ENCODE peak calls at places on chromosomes 5 and 9, in eight cellular contexts. One of them, this sample, is unnamed. For H3K4me1, the result is how much of the 10 kb centered on the place peaks cover.

GRCh38 chr9:120579750-120580590 is at the start of gene CDK5RAP2:
- DNase-seq in CD8-positive, alpha-beta T cell: peak
- DNase-seq in psoas muscle: peak
- DNase-seq in pancreas: peak
- DNase-seq in cardiac muscle cell: peak
- DNase-seq in heart right ventricle: peak
- DNase-seq in SJSA1: peak
- DNase-seq in stomach: peak
- DNase-seq in this sample: peak

GRCh38 chr5:102958481-102959011 is 161.4 kb downstream of the GIN1 start:
- DNase-seq in heart right ventricle: no peak
- DNase-seq in CD8-positive, alpha-beta T cell: no peak
- DNase-seq in cardiac muscle cell: peak
- DNase-seq in psoas muscle: no peak
- DNase-seq in pancreas: no peak
- DNase-seq in stomach: no peak
- DNase-seq in SJSA1: no peak
- DNase-seq in this sample: no peak

GRCh38 chr9:27440888-27441740 is 83.0 kb upstream of the IFNK start:
- DNase-seq in pancreas: no peak
- DNase-seq in stomach: no peak
- DNase-seq in psoas muscle: no peak
- DNase-seq in cardiac muscle cell: no peak
- DNase-seq in SJSA1: no peak
- DNase-seq in heart right ventricle: no peak
- DNase-seq in CD8-positive, alpha-beta T cell: no peak
- DNase-seq in this sample: no peak

GRCh38 chr5:170315154-170315553 is 17.6 kb upstream of the LCP2 start:
- DNase-seq in psoas muscle: peak
- DNase-seq in stomach: no peak
- DNase-seq in heart right ventricle: peak
- DNase-seq in CD8-positive, alpha-beta T cell: no peak
- DNase-seq in cardiac muscle cell: peak
- DNase-seq in pancreas: no peak
- DNase-seq in SJSA1: no peak
- DNase-seq in this sample: peak

GRCh38 chr5:57102905-57103255 is 71.0 kb upstream of the GPBP1 start:
- DNase-seq in stomach: no peak
- DNase-seq in SJSA1: no peak
- DNase-seq in CD8-positive, alpha-beta T cell: no peak
- DNase-seq in heart right ventricle: no peak
- DNase-seq in psoas muscle: no peak
- DNase-seq in pancreas: no peak
- DNase-seq in cardiac muscle cell: no peak
- DNase-seq in this sample: no peak

GRCh38 chr9:121807918-121808278 is 156.5 kb downstream of the DAB2IP start:
- DNase-seq in cardiac muscle cell: peak
- DNase-seq in CD8-positive, alpha-beta T cell: no peak
- DNase-seq in heart right ventricle: no peak
- DNase-seq in stomach: no peak
- DNase-seq in pancreas: no peak
- DNase-seq in psoas muscle: no peak
- DNase-seq in SJSA1: no peak
- DNase-seq in this sample: no peak

GRCh38 chr5:158485604-158486081 is 614.1 kb downstream of the EBF1 start:
- DNase-seq in stomach: no peak
- DNase-seq in pancreas: no peak
- DNase-seq in SJSA1: no peak
- DNase-seq in heart right ventricle: no peak
- DNase-seq in CD8-positive, alpha-beta T cell: no peak
- DNase-seq in cardiac muscle cell: peak
- DNase-seq in psoas muscle: no peak
- DNase-seq in this sample: peak

GRCh38 chr9:137027369-137028012 is 546 bp downstream of the ABCA2 start:
- DNase-seq in heart right ventricle: peak
- DNase-seq in cardiac muscle cell: no peak
- DNase-seq in psoas muscle: no peak
- DNase-seq in stomach: no peak
- DNase-seq in CD8-positive, alpha-beta T cell: no peak
- DNase-seq in pancreas: no peak
- DNase-seq in SJSA1: no peak
- DNase-seq in this sample: no peak

GRCh38 chr9:18748106-18748719 is 274.3 kb downstream of the ADAMTSL1 start:
- DNase-seq in cardiac muscle cell: peak
- DNase-seq in psoas muscle: no peak
- DNase-seq in heart right ventricle: no peak
- DNase-seq in stomach: no peak
- DNase-seq in SJSA1: no peak
- DNase-seq in pancreas: no peak
- DNase-seq in CD8-positive, alpha-beta T cell: no peak
- DNase-seq in this sample: no peak

GRCh38 chr5:179427676-179428056 is 82.4 kb upstream of the ADAMTS2 start:
- DNase-seq in heart right ventricle: no peak
- DNase-seq in pancreas: no peak
- DNase-seq in stomach: no peak
- DNase-seq in cardiac muscle cell: no peak
- DNase-seq in SJSA1: no peak
- DNase-seq in CD8-positive, alpha-beta T cell: no peak
- DNase-seq in psoas muscle: no peak
- DNase-seq in this sample: no peak

GRCh38 chr9:112174223-112174964 is 703 bp downstream of the SUSD1 start:
- DNase-seq in stomach: peak
- DNase-seq in heart right ventricle: peak
- DNase-seq in pancreas: peak
- DNase-seq in psoas muscle: peak
- DNase-seq in SJSA1: peak
- DNase-seq in cardiac muscle cell: peak
- DNase-seq in CD8-positive, alpha-beta T cell: peak
- DNase-seq in this sample: peak

GRCh38 chr5:179435731-179436315 is 90.6 kb upstream of the ADAMTS2 start:
- DNase-seq in pancreas: no peak
- DNase-seq in heart right ventricle: no peak
- DNase-seq in CD8-positive, alpha-beta T cell: no peak
- DNase-seq in cardiac muscle cell: peak
- DNase-seq in psoas muscle: no peak
- DNase-seq in stomach: no peak
- DNase-seq in SJSA1: no peak
- DNase-seq in this sample: peak

GRCh38 chr5:20694121-20694520 is 706.1 kb upstream of the CDH18 start:
- DNase-seq in psoas muscle: no peak
- DNase-seq in pancreas: no peak
- DNase-seq in SJSA1: no peak
- DNase-seq in heart right ventricle: no peak
- DNase-seq in CD8-positive, alpha-beta T cell: no peak
- DNase-seq in stomach: no peak
- DNase-seq in cardiac muscle cell: no peak
- DNase-seq in this sample: no peak

GRCh38 chr5:96816991-96817390 is 9.2 kb upstream of the ERAP1 start:
- DNase-seq in CD8-positive, alpha-beta T cell: no peak
- DNase-seq in pancreas: no peak
- DNase-seq in heart right ventricle: no peak
- DNase-seq in stomach: no peak
- DNase-seq in cardiac muscle cell: no peak
- DNase-seq in psoas muscle: no peak
- DNase-seq in SJSA1: no peak
- DNase-seq in this sample: no peak

GRCh38 chr5:5492087-5492933 is 69.8 kb downstream of the ICE1 start:
- DNase-seq in SJSA1: no peak
- DNase-seq in pancreas: no peak
- DNase-seq in heart right ventricle: no peak
- DNase-seq in cardiac muscle cell: peak
- DNase-seq in CD8-positive, alpha-beta T cell: peak
- DNase-seq in stomach: no peak
- DNase-seq in psoas muscle: no peak
- DNase-seq in this sample: no peak

GRCh38 chr5:56148453-56148971 is 84.6 kb downstream of the ANKRD55 start:
- DNase-seq in cardiac muscle cell: no peak
- DNase-seq in CD8-positive, alpha-beta T cell: no peak
- DNase-seq in heart right ventricle: no peak
- DNase-seq in SJSA1: no peak
- DNase-seq in stomach: no peak
- DNase-seq in psoas muscle: no peak
- DNase-seq in pancreas: peak
- DNase-seq in this sample: no peak

GRCh38 chr5:10567781-10568321 is 4.0 kb downstream of the ANKRD33B start:
- DNase-seq in heart right ventricle: no peak
- DNase-seq in CD8-positive, alpha-beta T cell: no peak
- DNase-seq in cardiac muscle cell: no peak
- DNase-seq in stomach: no peak
- DNase-seq in psoas muscle: no peak
- DNase-seq in pancreas: no peak
- DNase-seq in SJSA1: peak
- DNase-seq in this sample: no peak

GRCh38 chr5:137752873-137753226 is 1.3 kb downstream of the HNRNPA0 start:
- DNase-seq in SJSA1: peak
- DNase-seq in CD8-positive, alpha-beta T cell: no peak
- DNase-seq in heart right ventricle: peak
- DNase-seq in cardiac muscle cell: peak
- DNase-seq in stomach: peak
- DNase-seq in psoas muscle: no peak
- DNase-seq in pancreas: no peak
- DNase-seq in this sample: no peak

GRCh38 chr9:87137718-87138117 is 190.4 kb upstream of the GAS1 start:
- DNase-seq in heart right ventricle: no peak
- DNase-seq in stomach: no peak
- DNase-seq in CD8-positive, alpha-beta T cell: no peak
- DNase-seq in pancreas: no peak
- DNase-seq in cardiac muscle cell: no peak
- DNase-seq in psoas muscle: no peak
- DNase-seq in SJSA1: no peak
- DNase-seq in this sample: no peak

GRCh38 chr9:137797206-137798120 is 80.1 kb upstream of the CACNA1B start:
- DNase-seq in CD8-positive, alpha-beta T cell: no peak
- DNase-seq in pancreas: no peak
- DNase-seq in SJSA1: no peak
- DNase-seq in cardiac muscle cell: no peak
- DNase-seq in stomach: no peak
- DNase-seq in psoas muscle: no peak
- DNase-seq in heart right ventricle: no peak
- DNase-seq in this sample: peak

DNA sequence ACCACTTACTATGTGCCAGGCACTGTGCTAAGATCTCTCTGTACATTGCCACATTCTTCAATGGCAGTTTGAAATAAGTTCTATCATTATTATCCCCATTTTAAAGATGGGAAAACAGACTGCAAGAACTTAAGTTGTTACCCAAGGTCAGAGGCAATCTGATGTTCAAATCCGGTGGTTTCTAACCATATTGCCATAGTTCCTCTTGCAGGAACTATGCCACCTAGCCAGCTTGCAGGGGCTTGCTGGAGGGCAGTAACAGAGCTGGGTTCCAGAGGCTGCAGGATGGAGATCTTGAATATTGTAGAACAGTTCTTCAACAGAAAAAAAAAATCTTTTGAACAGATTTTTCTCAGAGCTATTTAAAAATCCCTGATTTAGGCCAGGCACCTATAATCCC is 71.8 kb upstream of the TNFAIP8 start:
- DNase-seq in cardiac muscle cell: no peak
- DNase-seq in CD8-positive, alpha-beta T cell: no peak
- DNase-seq in psoas muscle: no peak
- DNase-seq in heart right ventricle: no peak
- DNase-seq in SJSA1: no peak
- DNase-seq in stomach: no peak
- DNase-seq in pancreas: no peak
- DNase-seq in this sample: no peak
- H3K4me1 ChIP-seq in cardiac muscle cell: under half
- H3K4me1 ChIP-seq in CD8-positive, alpha-beta T cell: half or more
- H3K4me1 ChIP-seq in psoas muscle: under half
- H3K4me1 ChIP-seq in heart right ventricle: under half
- H3K4me1 ChIP-seq in SJSA1: under half
- H3K4me1 ChIP-seq in stomach: under half
- H3K4me1 ChIP-seq in pancreas: under half
- H3K4me1 ChIP-seq in this sample: under half

DNA sequence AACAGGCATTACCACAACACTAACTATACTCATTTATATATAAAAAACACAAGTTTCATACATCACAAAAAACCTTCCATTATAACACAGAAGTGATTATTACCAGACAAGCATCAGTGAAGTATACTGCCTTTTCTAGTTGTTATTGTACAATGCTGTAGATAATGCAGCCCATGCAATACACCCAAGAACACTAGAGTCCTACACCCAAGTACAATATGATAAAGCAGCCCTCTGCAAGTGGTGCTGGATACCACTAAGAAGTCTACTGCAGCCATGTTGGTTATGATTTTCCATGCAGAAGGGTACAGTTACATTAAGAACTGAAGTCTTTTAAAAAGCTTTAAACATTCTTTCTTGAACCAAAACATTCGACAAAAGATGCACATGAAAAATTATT is 10.3 kb downstream of the ZFAND5 start:
- DNase-seq in stomach: no peak
- DNase-seq in SJSA1: no peak
- DNase-seq in heart right ventricle: no peak
- DNase-seq in psoas muscle: no peak
- DNase-seq in pancreas: no peak
- DNase-seq in CD8-positive, alpha-beta T cell: no peak
- DNase-seq in cardiac muscle cell: no peak
- DNase-seq in this sample: no peak
- H3K4me1 ChIP-seq in stomach: half or more
- H3K4me1 ChIP-seq in SJSA1: under half
- H3K4me1 ChIP-seq in heart right ventricle: under half
- H3K4me1 ChIP-seq in psoas muscle: half or more
- H3K4me1 ChIP-seq in pancreas: under half
- H3K4me1 ChIP-seq in CD8-positive, alpha-beta T cell: under half
- H3K4me1 ChIP-seq in cardiac muscle cell: under half
- H3K4me1 ChIP-seq in this sample: under half

DNA sequence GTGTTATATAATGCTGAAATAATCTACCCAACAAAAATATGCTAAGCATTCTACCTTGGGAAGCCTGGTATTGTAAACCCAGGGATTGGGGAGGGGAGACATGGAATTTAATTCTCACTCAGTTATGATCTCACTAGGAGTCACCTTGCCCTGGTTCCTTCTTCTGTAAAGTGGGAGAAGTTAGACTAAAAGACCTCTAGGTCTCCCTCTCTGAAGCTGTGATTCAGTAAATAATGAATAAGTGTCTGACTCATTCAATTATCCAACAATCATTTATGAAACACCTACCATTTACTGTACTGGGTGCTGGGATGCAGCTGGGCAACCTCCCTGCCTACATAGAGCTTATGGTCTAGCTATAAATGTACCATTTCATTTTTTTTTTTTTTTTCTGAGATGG is 20.2 kb upstream of the SPARC start:
- DNase-seq in CD8-positive, alpha-beta T cell: no peak
- DNase-seq in psoas muscle: no peak
- DNase-seq in SJSA1: no peak
- DNase-seq in heart right ventricle: no peak
- DNase-seq in cardiac muscle cell: no peak
- DNase-seq in pancreas: no peak
- DNase-seq in stomach: no peak
- DNase-seq in this sample: no peak
- H3K4me1 ChIP-seq in CD8-positive, alpha-beta T cell: under half
- H3K4me1 ChIP-seq in psoas muscle: under half
- H3K4me1 ChIP-seq in SJSA1: under half
- H3K4me1 ChIP-seq in heart right ventricle: under half
- H3K4me1 ChIP-seq in cardiac muscle cell: under half
- H3K4me1 ChIP-seq in pancreas: under half
- H3K4me1 ChIP-seq in stomach: under half
- H3K4me1 ChIP-seq in this sample: under half

GRCh38 chr9:95831810-95832209 is 43.7 kb upstream of the ERCC6L2 start:
- DNase-seq in pancreas: no peak
- DNase-seq in stomach: no peak
- DNase-seq in psoas muscle: no peak
- DNase-seq in cardiac muscle cell: no peak
- DNase-seq in heart right ventricle: no peak
- DNase-seq in SJSA1: no peak
- DNase-seq in CD8-positive, alpha-beta T cell: no peak
- DNase-seq in this sample: no peak
- H3K4me1 ChIP-seq in pancreas: under half
- H3K4me1 ChIP-seq in stomach: under half
- H3K4me1 ChIP-seq in psoas muscle: under half
- H3K4me1 ChIP-seq in cardiac muscle cell: under half
- H3K4me1 ChIP-seq in heart right ventricle: under half
- H3K4me1 ChIP-seq in SJSA1: under half
- H3K4me1 ChIP-seq in CD8-positive, alpha-beta T cell: under half
- H3K4me1 ChIP-seq in this sample: under half